ENCODE peak calls at places on chromosomes 7 and 10, in eight cellular contexts. L is Panc1; V is activated CD8-positive, alpha-beta memory T cell treated with anti-CD3 and anti-CD28 coated beads, Interleukin-2, amount 50 U/mL, for 48 hours; S is transverse colon; Q is stimulated activated CD4-positive, alpha-beta T cell treated with anti-CD3 and anti-CD28 coated beads, Interleukin-1b, Interleukin-23, amount 100 ng/mL, for 24 hours; B is NCI-H1092 treated with DMSO at 0.1 percent for 48 hours; A is activated CD4-positive, alpha-beta T cell treated with anti-CD3 and anti-CD28 coated beads for 48 hours; F is OCI-LY7. M is an unnamed sample.

GRCh38 chr7:122847871-122848473 is 38.3 kb downstream of the CADPS2 start:
- DNase-seq in L (no peak), V (no peak), S (no peak), Q (no peak), B (no peak), A (no peak), F (no peak), M (no peak)

GRCh38 chr7:2084331-2084730 is 148.4 kb downstream of the MAD1L1 start:
- DNase-seq in L (no peak), V (no peak), S (no peak), Q (no peak), B (no peak), A (peak; percentile 19), F (no peak), M (no peak)

GRCh38 chr7:154929006-154929726 is 73.8 kb downstream of the PAXIP1 start:
- DNase-seq in L (no peak), V (no peak), S (peak; percentile 39), Q (no peak), B (no peak), A (no peak), F (no peak), M (no peak)

GRCh38 chr7:47636693-47637175 is 54.8 kb upstream of the TNS3 start:
- DNase-seq in L (no peak), V (no peak), S (no peak), Q (no peak), B (no peak), A (no peak), F (no peak), M (no peak)

GRCh38 chr7:114823290-114823689 is 98.6 kb upstream of the MDFIC start:
- DNase-seq in L (no peak), V (no peak), S (no peak), Q (no peak), B (no peak), A (no peak), F (no peak), M (no peak)

GRCh38 chr10:4057725-4058513 is 272.9 kb upstream of the KLF6 start:
- DNase-seq in L (no peak), V (no peak), S (no peak), Q (no peak), B (no peak), A (no peak), F (no peak), M (no peak)

GRCh38 chr7:137583199-137583598 is 239.7 kb upstream of the PTN start:
- DNase-seq in L (no peak), V (no peak), S (no peak), Q (no peak), B (no peak), A (no peak), F (no peak), M (no peak)

GRCh38 chr7:150429699-150430098 is 20.7 kb upstream of the GIMAP8 start:
- DNase-seq in L (no peak), V (no peak), S (no peak), Q (no peak), B (no peak), A (no peak), F (no peak), M (peak; percentile 21)

GRCh38 chr10:52170776-52171175 is 143.3 kb upstream of the DKK1 start:
- DNase-seq in L (no peak), V (no peak), S (no peak), Q (no peak), B (no peak), A (no peak), F (no peak), M (no peak)

GRCh38 chr7:151454932-151455530 is 15.1 kb upstream of the CRYGN start:
- DNase-seq in L (no peak), V (peak; percentile 37), S (no peak), Q (no peak), B (no peak), A (no peak), F (no peak), M (no peak)

GRCh38 chr10:109698121-109698520 is 225.2 kb downstream of the XPNPEP1 start:
- DNase-seq in L (no peak), V (no peak), S (no peak), Q (no peak), B (no peak), A (no peak), F (no peak), M (no peak)

GRCh38 chr10:14653271-14654161 is 121.2 kb downstream of the FAM107B start:
- DNase-seq in L (no peak), V (no peak), S (no peak), Q (no peak), B (no peak), A (no peak), F (peak; percentile 48), M (no peak)

GRCh38 chr7:4144801-4145470 is 537.2 kb upstream of the FOXK1 start:
- DNase-seq in L (no peak), V (no peak), S (peak; percentile 21), Q (no peak), B (no peak), A (peak; percentile 11), F (no peak), M (no peak)

GRCh38 chr10:28326516-28327493 is 23.9 kb upstream of the MPP7 start:
- DNase-seq in L (no peak), V (no peak), S (peak; percentile 14), Q (no peak), B (no peak), A (no peak), F (peak; percentile 23), M (peak; percentile 83)

GRCh38 chr10:12589789-12590188 is 240.4 kb downstream of the CAMK1D start:
- DNase-seq in L (no peak), V (no peak), S (no peak), Q (no peak), B (peak; percentile 23), A (no peak), F (no peak), M (no peak)

GRCh38 chr7:157112706-157113105 is 26.0 kb upstream of the UBE3C start:
- DNase-seq in L (no peak), V (no peak), S (no peak), Q (no peak), B (no peak), A (no peak), F (no peak), M (no peak)

GRCh38 chr10:33876547-33877400 is 542.3 kb upstream of the NRP1 start:
- DNase-seq in L (no peak), V (no peak), S (peak; percentile 64), Q (no peak), B (no peak), A (no peak), F (no peak), M (no peak)